ENCODE peak calls at places on chromosomes 13 and 19, in eight cellular contexts. C is hippocampal formation, U is KBM-7, V is mucosa of gallbladder, M is sigmoid colon, G is fibroblast of the aortic adventitia, S is LoVo, J is GM18507. B is an unnamed sample.

GRCh38 chr19:4456566-4456842 is 1.1 kb downstream of the UBXN6 start:
- DNase-seq in C (no peak), U (peak; percentile 71), V (no peak), M (peak; percentile 80), G (peak; percentile 68), S (no peak), J (no peak), B (peak; percentile 54)

GRCh38 chr19:16073988-16074387 is 2.3 kb upstream of the TPM4 start:
- DNase-seq in C (no peak), U (no peak), V (no peak), M (peak; percentile 85), G (peak; percentile 60), S (no peak), J (no peak), B (no peak)

GRCh38 chr13:51453959-51454703 is 1.3 kb upstream of the INTS6 start:
- DNase-seq in C (no peak), U (no peak), V (no peak), M (peak; percentile 70), G (peak; percentile 26), S (peak; percentile 12), J (no peak), B (peak; percentile 56)

GRCh38 chr13:110372676-110373075 is 65.6 kb downstream of the COL4A2 start:
- DNase-seq in C (no peak), U (no peak), V (no peak), M (no peak), G (no peak), S (no peak), J (no peak), B (no peak)

GRCh38 chr19:32691291-32691951 is at the start of gene NUDT19:
- DNase-seq in C (peak; percentile 83), U (peak; percentile 78), V (peak; percentile 79), M (peak; percentile 88), G (peak; percentile 70), S (peak; percentile 87), J (peak; percentile 75), B (peak; percentile 78)

GRCh38 chr13:30431269-30431950 is 9.1 kb downstream of the UBE2L5 start:
- DNase-seq in C (no peak), U (no peak), V (no peak), M (no peak), G (peak; percentile 8), S (peak; percentile 57), J (no peak), B (no peak)

GRCh38 chr19:16771618-16772017 is 52.0 kb downstream of the NWD1 start:
- DNase-seq in C (peak; percentile 35), U (peak; percentile 91), V (peak; percentile 80), M (peak; percentile 88), G (peak; percentile 88), S (peak; percentile 64), J (peak; percentile 62), B (peak; percentile 75)

GRCh38 chr19:31418055-31418454 is 68.8 kb upstream of the TSHZ3 start:
- DNase-seq in C (no peak), U (no peak), V (no peak), M (no peak), G (no peak), S (no peak), J (no peak), B (no peak)

GRCh38 chr19:18961767-18962423 is 20.9 kb upstream of the HOMER3 start:
- DNase-seq in C (no peak), U (no peak), V (no peak), M (no peak), G (no peak), S (no peak), J (no peak), B (no peak)

GRCh38 chr19:1004803-1005664 is 4.8 kb downstream of the GRIN3B start:
- DNase-seq in C (no peak), U (no peak), V (no peak), M (no peak), G (no peak), S (no peak), J (no peak), B (no peak)

GRCh38 chr19:47729799-47730520 is 15.4 kb upstream of the NOP53 start:
- DNase-seq in C (no peak), U (peak; percentile 94), V (peak; percentile 63), M (peak; percentile 84), G (no peak), S (peak; percentile 77), J (no peak), B (peak; percentile 49)

GRCh38 chr19:49559443-49559842 is 20.9 kb downstream of the NOSIP start:
- DNase-seq in C (no peak), U (no peak), V (no peak), M (no peak), G (no peak), S (no peak), J (no peak), B (no peak)

GRCh38 chr19:3098515-3099346 is 4.6 kb downstream of the GNA11 start:
- DNase-seq in C (no peak), U (peak; percentile 32), V (no peak), M (peak; percentile 83), G (peak; percentile 38), S (no peak), J (no peak), B (no peak)

GRCh38 chr13:36126496-36126895 is 4.7 kb downstream of the DCLK1 start:
- DNase-seq in C (no peak), U (no peak), V (no peak), M (no peak), G (no peak), S (no peak), J (no peak), B (no peak)

GRCh38 chr13:109743706-109744453 is 42.5 kb downstream of the IRS2 start:
- DNase-seq in C (no peak), U (peak; percentile 63), V (no peak), M (no peak), G (peak; percentile 25), S (peak; percentile 79), J (no peak), B (peak; percentile 92)

GRCh38 chr13:34076943-34077703 is 259.2 kb downstream of the RFC3 start:
- DNase-seq in C (no peak), U (no peak), V (no peak), M (no peak), G (peak; percentile 62), S (peak; percentile 53), J (no peak), B (no peak)

GRCh38 chr13:30025351-30025750 is 174.9 kb upstream of the UBL3 start:
- DNase-seq in C (no peak), U (no peak), V (no peak), M (no peak), G (no peak), S (no peak), J (no peak), B (no peak)

GRCh38 chr13:47474845-47475244 is 526.2 kb downstream of the SUCLA2 start:
- DNase-seq in C (no peak), U (no peak), V (no peak), M (no peak), G (no peak), S (no peak), J (no peak), B (no peak)

GRCh38 chr13:112839347-112840105 is 129.5 kb upstream of the MCF2L start:
- DNase-seq in C (no peak), U (no peak), V (no peak), M (no peak), G (peak; percentile 92), S (no peak), J (no peak), B (no peak)

GRCh38 chr13:109840201-109840892 is 54.0 kb upstream of the IRS2 start:
- DNase-seq in C (no peak), U (peak; percentile 75), V (no peak), M (no peak), G (peak; percentile 22), S (peak; percentile 42), J (no peak), B (peak; percentile 46)

GRCh38 chr19:47104678-47105077 is 8.9 kb downstream of the ZC3H4 start:
- DNase-seq in C (no peak), U (no peak), V (no peak), M (no peak), G (no peak), S (no peak), J (no peak), B (no peak)

GRCh38 chr19:49896863-49897621 is at the start of gene IL4I1:
- DNase-seq in C (no peak), U (peak; percentile 73), V (no peak), M (no peak), G (peak; percentile 42), S (no peak), J (peak; percentile 62), B (peak; percentile 80)

GRCh38 chr13:41919741-41920487 is 41.0 kb downstream of the VWA8 start:
- DNase-seq in C (no peak), U (no peak), V (no peak), M (no peak), G (no peak), S (no peak), J (no peak), B (no peak)

GRCh38 chr13:21453352-21454089 is 5.6 kb downstream of the ZDHHC20 start:
- DNase-seq in C (no peak), U (no peak), V (no peak), M (no peak), G (no peak), S (no peak), J (no peak), B (no peak)

GRCh38 chr19:49391581-49392399 is 3.7 kb downstream of the KASH5 start:
- DNase-seq in C (peak; percentile 47), U (peak; percentile 74), V (peak; percentile 76), M (peak; percentile 88), G (peak; percentile 66), S (peak; percentile 79), J (peak; percentile 60), B (peak; percentile 63)